ENCODE peak calls at places on chromosomes 4 and X, in nine cellular contexts. O, M, G, K, W, F, S, Y and B are unnamed samples.

GRCh38 chrX:123859409-123859827 is 435 bp upstream of the XIAP start:
- DNase-seq in O (no peak), M (no peak), G (peak), K (no peak), W (peak), F (no peak), S (peak), Y (no peak), B (no peak)

GRCh38 chr4:129641179-129641578 is 545.2 kb downstream of the C4orf33 start:
- DNase-seq in O (peak), M (peak), G (peak), K (peak), W (peak), F (no peak), S (peak), Y (peak), B (peak)

GRCh38 chr4:17206829-17207773 is 304.8 kb downstream of the QDPR start:
- DNase-seq in O (no peak), M (no peak), G (no peak), K (no peak), W (no peak), F (no peak), S (no peak), Y (no peak), B (no peak)

GRCh38 chr4:8507251-8507570 is 66.6 kb downstream of the TRMT44 start:
- DNase-seq in O (no peak), M (no peak), G (no peak), K (no peak), W (no peak), F (no peak), S (no peak), Y (no peak), B (no peak)

GRCh38 chrX:85859426-85859825 is 187.9 kb downstream of the CHM start:
- DNase-seq in O (no peak), M (no peak), G (no peak), K (no peak), W (no peak), F (no peak), S (no peak), Y (no peak), B (no peak)

GRCh38 chr4:154004859-154005520 is 216.1 kb upstream of the SFRP2 start:
- DNase-seq in O (no peak), M (no peak), G (no peak), K (no peak), W (no peak), F (no peak), S (no peak), Y (no peak), B (peak)

GRCh38 chr4:104420766-104421165 is 73.9 kb downstream of the CXXC4 start:
- DNase-seq in O (no peak), M (no peak), G (peak), K (peak), W (no peak), F (no peak), S (no peak), Y (peak), B (no peak)

GRCh38 chr4:175422331-175422730 is 389.7 kb downstream of the GPM6A start:
- DNase-seq in O (no peak), M (no peak), G (no peak), K (no peak), W (no peak), F (no peak), S (no peak), Y (no peak), B (peak)

GRCh38 chr4:87529187-87529586 is at the start of gene SPARCL1:
- DNase-seq in O (no peak), M (no peak), G (no peak), K (no peak), W (no peak), F (no peak), S (no peak), Y (no peak), B (no peak)

GRCh38 chr4:67436742-67437141 is 108.6 kb downstream of the CENPC start:
- DNase-seq in O (no peak), M (no peak), G (no peak), K (no peak), W (no peak), F (no peak), S (no peak), Y (no peak), B (peak)

GRCh38 chr4:136741468-136741867 is 790.8 kb downstream of the PCDH18 start:
- DNase-seq in O (no peak), M (no peak), G (no peak), K (no peak), W (no peak), F (no peak), S (no peak), Y (no peak), B (peak)

GRCh38 chr4:124530464-124531077 is 182.0 kb downstream of the ANKRD50 start:
- DNase-seq in O (no peak), M (no peak), G (no peak), K (no peak), W (no peak), F (no peak), S (no peak), Y (no peak), B (peak)

GRCh38 chr4:168218663-168219062 is 99.9 kb downstream of the DDX60 start:
- DNase-seq in O (no peak), M (no peak), G (no peak), K (no peak), W (no peak), F (no peak), S (no peak), Y (no peak), B (peak)

GRCh38 chr4:138724530-138724929 is 291.1 kb upstream of the NOCT start:
- DNase-seq in O (no peak), M (no peak), G (no peak), K (no peak), W (no peak), F (no peak), S (no peak), Y (peak), B (no peak)

GRCh38 chr4:120672558-120673147 is 249.9 kb downstream of the PRDM5 start:
- DNase-seq in O (no peak), M (no peak), G (no peak), K (peak), W (no peak), F (no peak), S (no peak), Y (no peak), B (no peak)

GRCh38 chr4:87717276-87718031 is 67.4 kb downstream of the DMP1 start:
- DNase-seq in O (no peak), M (no peak), G (no peak), K (no peak), W (no peak), F (no peak), S (no peak), Y (no peak), B (no peak)

GRCh38 chr4:156329779-156330178 is 376.1 kb upstream of the CTSO start:
- DNase-seq in O (no peak), M (no peak), G (peak), K (no peak), W (no peak), F (no peak), S (no peak), Y (no peak), B (peak)

GRCh38 chr4:23920296-23920695 is 30.4 kb upstream of the PPARGC1A start:
- DNase-seq in O (no peak), M (no peak), G (no peak), K (no peak), W (no peak), F (no peak), S (no peak), Y (no peak), B (no peak)

GRCh38 chrX:8927066-8927465 is 106.9 kb downstream of the FAM9B start:
- DNase-seq in O (no peak), M (no peak), G (no peak), K (no peak), W (no peak), F (no peak), S (no peak), Y (no peak), B (no peak)

GRCh38 chr4:181261279-181261678 is 981.9 kb upstream of the TENM3 start:
- DNase-seq in O (no peak), M (no peak), G (peak), K (peak), W (no peak), F (no peak), S (no peak), Y (no peak), B (no peak)

GRCh38 chrX:140141444-140142029 is 176.2 kb upstream of the CXorf66 start:
- DNase-seq in O (no peak), M (no peak), G (peak), K (no peak), W (no peak), F (peak), S (peak), Y (peak), B (peak)

GRCh38 chr4:40856836-40857362 is 107.1 kb downstream of the NSUN7 start:
- DNase-seq in O (peak), M (peak), G (peak), K (peak), W (peak), F (no peak), S (peak), Y (peak), B (no peak)

GRCh38 chr4:185738038-185738552 is 73.9 kb downstream of the SORBS2 start:
- DNase-seq in O (no peak), M (no peak), G (no peak), K (no peak), W (no peak), F (no peak), S (no peak), Y (no peak), B (peak)

GRCh38 chr4:140609548-140610425 is 41.0 kb upstream of the UCP1 start:
- DNase-seq in O (no peak), M (no peak), G (peak), K (no peak), W (no peak), F (no peak), S (no peak), Y (no peak), B (peak)

GRCh38 chr4:151652841-151653547 is 107.8 kb downstream of the GATB start:
- DNase-seq in O (no peak), M (no peak), G (no peak), K (no peak), W (no peak), F (no peak), S (no peak), Y (no peak), B (peak)

GRCh38 chrX:47514553-47515235 is 31.7 kb upstream of the ZNF41 start:
- DNase-seq in O (no peak), M (no peak), G (no peak), K (no peak), W (no peak), F (no peak), S (no peak), Y (no peak), B (peak)